ENCODE peak calls at places on chromosome 2, in seven cellular contexts. I is lower leg skin, V is activated T-cell treated with anti-CD3 and anti-CD28 coated beads for 1 hour, E is AG08396, Y is anterior cingulate cortex, Z is iris pigment epithelial cell, T is EH. U is an unnamed sample.

GRCh38 chr2:163157891-163158511 is 319.4 kb upstream of the KCNH7 start:
- DNase-seq in Y (no peak), Z (peak), E (no peak), V (no peak), I (no peak), T (peak), U (peak)

GRCh38 chr2:127661949-127662510 is 13.3 kb downstream of the LIMS2 start:
- DNase-seq in Z (no peak), T (peak), I (no peak), E (no peak), Y (no peak), V (no peak), U (no peak)

GRCh38 chr2:159419403-159419802 is 132.9 kb upstream of the WDSUB1 start:
- DNase-seq in T (no peak), V (no peak), E (no peak), I (no peak), Y (no peak), Z (no peak), U (no peak)

GRCh38 chr2:48279347-48279746 is 250.6 kb upstream of the STON1 start:
- DNase-seq in Y (no peak), Z (no peak), T (no peak), E (no peak), V (no peak), I (no peak), U (no peak)

GRCh38 chr2:11071207-11071606 is 84.1 kb upstream of the SLC66A3 start:
- DNase-seq in I (peak), V (no peak), Z (peak), Y (no peak), T (peak), E (no peak), U (no peak)

GRCh38 chr2:23360571-23361125 is 24.3 kb upstream of the KLHL29 start:
- DNase-seq in V (no peak), I (peak), Y (no peak), T (peak), Z (no peak), E (no peak), U (no peak)

GRCh38 chr2:190181066-190181681 is 118.6 kb upstream of the MSTN start:
- DNase-seq in T (no peak), E (no peak), Z (no peak), Y (no peak), I (no peak), V (no peak), U (peak)

GRCh38 chr2:207734264-207734635 is 22.8 kb downstream of the CCNYL1 start:
- DNase-seq in E (peak), I (no peak), T (peak), Z (peak), Y (no peak), V (no peak), U (no peak)

GRCh38 chr2:112031916-112032582 is 23.0 kb upstream of the TMEM87B start:
- DNase-seq in V (no peak), E (no peak), I (no peak), Z (peak), T (peak), Y (no peak), U (peak)

GRCh38 chr2:144443837-144444236 is 76.1 kb downstream of the ZEB2 start:
- DNase-seq in Z (no peak), V (no peak), E (no peak), T (no peak), I (no peak), Y (no peak), U (no peak)

GRCh38 chr2:234444888-234445287 is 52.0 kb downstream of the ARL4C start:
- DNase-seq in Z (peak), I (no peak), V (peak), E (peak), T (peak), Y (no peak), U (no peak)

GRCh38 chr2:108923736-108924443 is 65.1 kb downstream of the EDAR start:
- DNase-seq in Y (no peak), V (no peak), I (peak), E (no peak), Z (no peak), T (no peak), U (no peak)

GRCh38 chr2:105378276-105378840 is 20.5 kb downstream of the FHL2 start:
- DNase-seq in Z (no peak), E (no peak), V (no peak), T (no peak), Y (no peak), I (peak), U (no peak)

GRCh38 chr2:29033172-29033571 is 41.2 kb downstream of the PCARE start:
- DNase-seq in V (no peak), Z (peak), E (peak), Y (no peak), T (peak), I (no peak), U (peak)

GRCh38 chr2:160351978-160352377 is 141.6 kb downstream of the RBMS1 start:
- DNase-seq in Z (peak), Y (no peak), E (no peak), V (no peak), T (peak), I (no peak), U (peak)

U was measured in RWPE1.